ENCODE peak calls at places on chromosomes 16 and 17, in five cellular contexts. G, E, D, N and U are unnamed samples.
A peak's percentile ranks its signal among the peaks of the same experiment; 100 is the strongest.

GRCh38 chr16:4472880-4473279 is 1.5 kb downstream of the NMRAL1 start:
- ATAC-seq in D (no peak), G (no peak), N (no peak), E (no peak), U (no peak)

GRCh38 chr17:73208139-73208827 is 15.4 kb downstream of the COG1 start:
- ATAC-seq in D (no peak), N (no peak), G (no peak), E (no peak), U (no peak)

GRCh38 chr16:66028505-66029216 is 337.8 kb upstream of the CDH5 start:
- ATAC-seq in G (no peak), N (no peak), D (no peak), E (no peak), U (peak; percentile 91)

GRCh38 chr17:74749262-74750038 is 1.0 kb downstream of the NHERF1 start:
- ATAC-seq in N (peak; percentile 33), D (peak; percentile 8), E (peak; percentile 14), G (no peak), U (no peak)

GRCh38 chr17:81841866-81842265 is 7.0 kb upstream of the PPP1R27 start:
- ATAC-seq in N (no peak), G (peak; percentile 0), D (no peak), E (no peak), U (no peak)

GRCh38 chr17:74345433-74346241 is 16.0 kb downstream of the BTBD17 start:
- ATAC-seq in D (no peak), G (no peak), E (no peak), N (peak; percentile 53), U (no peak)

GRCh38 chr17:73561066-73561465 is 83.2 kb downstream of the SDK2 start:
- ATAC-seq in G (no peak), E (no peak), N (no peak), D (no peak), U (no peak)

GRCh38 chr16:1030381-1030901 is 42.1 kb upstream of the SSTR5 start:
- ATAC-seq in N (no peak), G (peak; percentile 43), D (no peak), E (no peak), U (peak; percentile 41)

GRCh38 chr17:3867606-3868005 is 21.6 kb upstream of the NCBP3 start:
- ATAC-seq in D (no peak), N (no peak), E (no peak), G (peak; percentile 68), U (no peak)

GRCh38 chr17:17757391-17757791 is 76.1 kb downstream of the RAI1 start:
- ATAC-seq in G (no peak), E (no peak), N (peak; percentile 50), D (no peak), U (no peak)

GRCh38 chr16:4364196-4365013 is 7.2 kb upstream of the VASN start:
- ATAC-seq in E (no peak), D (no peak), N (peak; percentile 8), G (no peak), U (no peak)

GRCh38 chr17:59761385-59762021 is 54.0 kb downstream of the VMP1 start:
- ATAC-seq in G (peak; percentile 94), D (peak; percentile 69), N (peak; percentile 48), E (peak; percentile 57), U (no peak)

GRCh38 chr16:66578596-66579531 is at the start of gene CMTM2:
- ATAC-seq in G (no peak), N (peak; percentile 33), E (no peak), D (no peak), U (no peak)

GRCh38 chr16:53792161-53792951 is 88.4 kb downstream of the FTO start:
- ATAC-seq in N (no peak), E (no peak), G (no peak), D (no peak), U (no peak)

GRCh38 chr17:21689604-21690003 is 2.7 kb upstream of the KCNJ18 start:
- ATAC-seq in N (no peak), D (peak; percentile 84), G (no peak), E (no peak), U (peak; percentile 81)

GRCh38 chr16:58063377-58064076 is 38.0 kb downstream of the MMP15 start:
- ATAC-seq in D (peak; percentile 47), G (peak; percentile 79), E (peak; percentile 58), N (peak; percentile 82), U (no peak)

GRCh38 chr17:81092518-81093095 is 57.7 kb downstream of the BAIAP2 start:
- ATAC-seq in D (no peak), E (peak; percentile 36), G (no peak), N (no peak), U (no peak)

GRCh38 chr17:19939993-19940721 is 37.5 kb downstream of the AKAP10 start:
- ATAC-seq in N (no peak), G (no peak), E (no peak), D (no peak), U (no peak)

GRCh38 chr17:17987901-17988300 is 15.2 kb downstream of the DRC3 start:
- ATAC-seq in E (no peak), G (no peak), N (no peak), D (no peak), U (no peak)

GRCh38 chr17:8120520-8121443 is 2.5 kb upstream of the ALOXE3 start:
- ATAC-seq in D (peak; percentile 6), G (peak; percentile 2), E (peak; percentile 22), N (peak; percentile 8), U (no peak)

GRCh38 chr17:17763136-17763535 is 73.7 kb downstream of the SREBF1 start:
- ATAC-seq in D (no peak), E (no peak), N (no peak), G (no peak), U (no peak)

GRCh38 chr17:75524971-75525805 is at the start of gene LLGL2:
- ATAC-seq in D (peak; percentile 90), G (peak; percentile 81), E (peak; percentile 91), N (peak; percentile 91), U (peak; percentile 87)

GRCh38 chr17:36049643-36050042 is 14.4 kb upstream of the CCL18 start:
- ATAC-seq in N (no peak), D (no peak), E (no peak), G (no peak), U (no peak)
- H3K9me3 ChIP-seq in N (peaks cover 2% of the 10 kb centered on the region), D (peaks cover 26% of the 10 kb centered on the region), E (no peaks in the 10 kb centered on the region), G (peaks cover 15% of the 10 kb centered on the region), U (no peaks in the 10 kb centered on the region)

GRCh38 chr16:55843105-55843395 is 10.2 kb upstream of the CES1 start:
- ATAC-seq in G (no peak), D (no peak), N (no peak), E (no peak), U (no peak)

GRCh38 chr16:55842369-55843104 is 9.6 kb upstream of the CES1 start:
- ATAC-seq in N (peak; percentile 78), G (peak; percentile 86), D (peak; percentile 92), E (peak; percentile 85), U (no peak)

GRCh38 chr16:55849536-55849935 is 16.6 kb upstream of the CES1 start:
- ATAC-seq in N (no peak), G (no peak), E (no peak), D (no peak), U (no peak)

GRCh38 chr16:55846598-55847346 is 13.9 kb upstream of the CES1 start:
- ATAC-seq in D (no peak), E (peak; percentile 81), G (no peak), N (no peak), U (no peak)
- TF ChIP-seq EP300 in D (no peak), E (no peak), G (no peak), N (no peak), U (no peak)

GRCh38 chr16:2529961-2530628 is 1.1 kb downstream of the CEMP1 start:
- ATAC-seq in N (no peak), E (no peak), G (no peak), D (no peak), U (no peak)

GRCh38 chr16:2530629-2531318 is 434 bp downstream of the CEMP1 start:
- ATAC-seq in G (no peak), E (no peak), D (no peak), N (no peak), U (no peak)

GRCh38 chr16:2531371-2531695 is at the start of gene CEMP1:
- ATAC-seq in G (no peak), E (no peak), D (peak; percentile 12), N (no peak), U (no peak)

GRCh38 chr16:2532494-2533141 is 1.4 kb upstream of the CEMP1 start:
- ATAC-seq in N (peak; percentile 43), E (peak; percentile 39), D (peak; percentile 29), G (peak; percentile 12), U (peak; percentile 35)

DNA sequence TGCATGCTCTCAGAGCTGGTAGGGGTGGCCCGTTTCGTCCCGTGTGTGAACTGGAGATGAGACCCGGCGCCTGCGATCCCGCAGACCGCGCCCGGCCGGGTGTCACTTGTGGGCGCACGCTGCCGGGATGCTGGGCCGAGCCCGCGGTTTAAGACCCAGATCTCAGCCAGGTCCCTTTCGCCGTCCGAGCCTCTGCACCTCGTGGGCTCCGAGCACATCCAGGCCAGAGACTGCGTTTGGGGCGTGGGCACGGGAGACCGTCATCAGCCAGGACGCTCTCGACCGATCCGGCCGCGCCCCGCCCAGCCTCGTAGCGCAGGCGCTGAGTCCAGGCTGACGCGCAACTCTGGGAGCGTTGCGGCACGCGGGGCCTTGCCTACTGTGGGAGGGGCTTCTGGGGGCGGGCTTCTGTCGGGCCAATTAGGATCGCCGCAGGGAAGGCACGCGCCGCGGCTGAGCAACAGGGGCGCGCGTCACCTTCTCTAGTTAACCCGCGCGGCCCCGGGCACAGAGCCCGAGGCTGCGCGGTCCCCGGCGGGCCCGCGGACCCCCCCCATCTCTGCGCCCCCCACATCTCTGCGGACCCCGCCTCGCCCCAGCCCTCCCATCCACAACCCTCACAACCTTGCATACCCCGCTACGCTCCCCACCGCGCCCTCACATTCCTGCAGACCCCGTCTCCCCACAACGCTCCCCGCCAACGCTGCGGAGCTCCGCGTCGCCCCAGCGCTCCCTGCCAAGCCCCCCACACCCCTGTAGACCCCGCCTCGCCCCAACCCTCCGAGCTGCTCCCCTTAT is 687 bp upstream of the CEMP1 start:
- ATAC-seq in D (peak; percentile 93), N (peak; percentile 96), G (peak; percentile 76), E (peak; percentile 97), U (peak; percentile 95)
- TF ChIP-seq POLR2A in D (peak; percentile 76), N (peak; percentile 86), G (peak; percentile 90), E (peak; percentile 70), U (peak; percentile 58)

GRCh38 chr17:71301063-71301462 is 819.8 kb upstream of the SOX9 start:
- ATAC-seq in D (no peak), E (no peak), N (no peak), G (no peak), U (no peak)

GRCh38 chr17:71302721-71303549 is 817.9 kb upstream of the SOX9 start:
- ATAC-seq in G (no peak), N (no peak), D (no peak), E (no peak), U (no peak)

DNA sequence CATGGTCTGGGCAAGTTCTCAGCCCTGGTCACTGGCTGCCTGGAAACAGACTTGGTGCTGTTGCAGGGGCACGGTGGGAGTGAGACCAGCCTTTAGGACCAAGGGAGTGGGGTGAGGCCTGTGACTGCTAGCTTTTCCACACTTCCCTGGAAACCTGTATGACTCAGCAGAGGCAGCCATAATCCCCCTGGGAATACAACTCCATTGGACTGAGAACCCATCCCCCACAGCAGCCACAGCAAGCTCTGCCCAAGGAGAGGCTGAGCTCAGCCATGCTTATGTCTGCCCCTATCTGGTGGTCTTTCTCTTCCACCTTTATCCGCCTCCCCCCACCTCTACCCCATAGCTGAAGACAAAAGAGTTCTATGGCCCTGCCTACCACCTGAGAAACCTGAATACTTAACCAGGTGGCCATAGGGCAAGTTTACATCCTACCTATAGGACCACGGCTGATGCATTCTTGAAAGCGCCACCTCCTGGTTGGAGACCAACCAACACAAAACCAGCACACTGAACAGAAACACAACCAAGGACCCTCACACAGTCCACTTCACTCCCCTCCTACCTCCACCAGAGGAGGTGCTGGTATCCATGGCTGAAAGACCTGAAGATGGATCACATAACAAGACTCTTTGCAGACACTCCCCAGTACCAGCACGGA is 816.2 kb upstream of the SOX9 start:
- ATAC-seq in E (no peak), N (no peak), G (no peak), D (no peak), U (no peak)
- H3K9me3 ChIP-seq in E (peaks cover 1% of the 10 kb centered on the region), N (no peaks in the 10 kb centered on the region), G (peaks cover 69% of the 10 kb centered on the region), D (peaks cover 11% of the 10 kb centered on the region), U (no peaks in the 10 kb centered on the region)

GRCh38 chr16:30104492-30104891 is 8.5 kb upstream of the YPEL3 start:
- ATAC-seq in N (no peak), E (no peak), D (no peak), G (no peak), U (no peak)
- TF ChIP-seq EP300 in N (no peak), E (no peak), D (no peak), G (no peak), U (no peak)